ENCODE peak calls at places on chromosomes 11 and 22, in four cellular contexts. H is sigmoid colon, I is psoas muscle, Q is hepatocyte. F is an unnamed sample.

GRCh38 chr11:8566613-8567210 is 27.3 kb downstream of the STK33 start:
- DNase-seq in Q (peak; percentile 63), I (no peak), H (no peak), F (peak; percentile 61)

GRCh38 chr11:33622231-33622630 is 78.4 kb downstream of the C11orf91 start:
- DNase-seq in I (no peak), Q (no peak), H (no peak), F (no peak)

GRCh38 chr11:838441-839279 is 3.7 kb downstream of the POLR2L start:
- DNase-seq in H (no peak), I (no peak), Q (no peak), F (no peak)

GRCh38 chr22:36528336-36528735 is 630 bp downstream of the EIF3D start:
- DNase-seq in I (no peak), Q (peak; percentile 29), H (no peak), F (no peak)

GRCh38 chr11:1943576-1943975 is 3.6 kb upstream of the MRPL23 start:
- DNase-seq in H (peak; percentile 35), Q (no peak), I (peak; percentile 49), F (no peak)

GRCh38 chr11:846496-847098 is 3.9 kb downstream of the TSPAN4 start:
- DNase-seq in I (no peak), H (no peak), Q (no peak), F (no peak)

GRCh38 chr11:11843233-11843632 is 1.5 kb downstream of the USP47 start:
- DNase-seq in Q (peak; percentile 56), I (no peak), H (no peak), F (no peak)

GRCh38 chr22:50146440-50147228 is 23.9 kb upstream of the PANX2 start:
- DNase-seq in Q (peak; percentile 68), H (peak; percentile 81), I (peak; percentile 81), F (peak; percentile 73)

GRCh38 chr22:30301995-30302809 is 12.9 kb upstream of the CASTOR1 start:
- DNase-seq in I (peak; percentile 70), Q (peak; percentile 63), H (peak; percentile 81), F (no peak)

GRCh38 chr22:38572065-38572464 is 2.1 kb upstream of the DMC1 start:
- DNase-seq in H (no peak), Q (peak; percentile 73), I (no peak), F (peak; percentile 66)

GRCh38 chr11:69587454-69588081 is 53.4 kb upstream of the CCND1 start:
- DNase-seq in H (no peak), I (no peak), Q (no peak), F (no peak)

GRCh38 chr11:85628771-85629341 is 463 bp downstream of the TMEM126B start:
- DNase-seq in I (no peak), H (no peak), Q (peak; percentile 13), F (peak; percentile 17)

GRCh38 chr11:111465400-111465799 is 46.8 kb downstream of the BTG4 start:
- DNase-seq in H (no peak), I (no peak), Q (no peak), F (no peak)

GRCh38 chr11:31795706-31796522 is 15.2 kb downstream of the PAX6 start:
- DNase-seq in H (no peak), Q (no peak), I (no peak), F (no peak)

GRCh38 chr11:118908931-118909618 is 16.7 kb downstream of the BCL9L start:
- DNase-seq in I (peak; percentile 94), H (peak; percentile 97), Q (peak; percentile 95), F (peak; percentile 96)

GRCh38 chr11:101870510-101870909 is 44.3 kb upstream of the CEP126 start:
- DNase-seq in H (no peak), Q (peak; percentile 34), I (no peak), F (no peak)

GRCh38 chr11:11978792-11979486 is 29.5 kb downstream of the DKK3 start:
- DNase-seq in H (peak; percentile 94), I (peak; percentile 90), Q (no peak), F (peak; percentile 74)

GRCh38 chr22:27174970-27175369 is 517.6 kb downstream of the MIAT start:
- DNase-seq in H (no peak), I (no peak), Q (no peak), F (no peak)

GRCh38 chr22:46537946-46538815 is 761 bp upstream of the CELSR1 start:
- DNase-seq in Q (peak; percentile 54), I (peak; percentile 48), H (no peak), F (peak; percentile 31)

GRCh38 chr11:124481365-124482323 is 36.1 kb upstream of the OR8B8 start:
- DNase-seq in I (no peak), H (no peak), Q (peak; percentile 62), F (peak; percentile 96)

GRCh38 chr11:7520011-7520942 is 6.5 kb downstream of the PPFIBP2 start:
- DNase-seq in H (no peak), I (no peak), Q (no peak), F (no peak)

GRCh38 chr22:36461665-36462474 is 19.6 kb downstream of the TXN2 start:
- DNase-seq in I (peak; percentile 77), Q (peak; percentile 83), H (peak; percentile 72), F (no peak)

GRCh38 chr11:60872124-60872951 is 5.0 kb downstream of the ZP1 start:
- DNase-seq in H (peak; percentile 77), I (no peak), Q (no peak), F (no peak)

GRCh38 chr22:35894937-35895708 is 133.5 kb downstream of the RBFOX2 start:
- DNase-seq in Q (peak; percentile 69), I (no peak), H (peak; percentile 85), F (peak; percentile 72)

GRCh38 chr11:69209936-69210659 is 54.4 kb downstream of the SMIM38 start:
- DNase-seq in Q (peak; percentile 68), H (no peak), I (no peak), F (no peak)

GRCh38 chr11:5938603-5938965 is 3.5 kb upstream of the OR56A3 start:
- DNase-seq in H (no peak), Q (no peak), I (no peak), F (no peak)

GRCh38 chr11:71240061-71240690 is 12.2 kb downstream of the SHANK2 start:
- DNase-seq in I (no peak), Q (no peak), H (peak; percentile 50), F (no peak)

GRCh38 chr11:34262601-34263081 is 95.2 kb downstream of the ABTB2 start:
- DNase-seq in H (no peak), I (no peak), Q (no peak), F (no peak)

GRCh38 chr11:819129-819931 is 616 bp downstream of the PNPLA2 start:
- DNase-seq in I (peak; percentile 96), Q (peak; percentile 97), H (peak; percentile 97), F (peak; percentile 93)

GRCh38 chr11:118012083-118012669 is 26.0 kb downstream of the IL10RA start:
- DNase-seq in I (peak; percentile 56), H (no peak), Q (peak; percentile 79), F (no peak)

GRCh38 chr22:31730344-31730711 is 19.6 kb downstream of the PRR14L start:
- DNase-seq in H (no peak), Q (no peak), I (no peak), F (no peak)

GRCh38 chr22:31728857-31729256 is 21.1 kb downstream of the PRR14L start:
- DNase-seq in H (no peak), I (no peak), Q (no peak), F (no peak)

GRCh38 chr22:31734512-31734911 is 15.4 kb downstream of the PRR14L start:
- DNase-seq in I (no peak), Q (no peak), H (no peak), F (no peak)

GRCh38 chr22:31733580-31734079 is 16.3 kb downstream of the PRR14L start:
- DNase-seq in I (no peak), Q (no peak), H (no peak), F (no peak)

GRCh38 chr22:31732089-31732829 is 17.7 kb downstream of the PRR14L start:
- DNase-seq in I (no peak), H (no peak), Q (no peak), F (no peak)
- H3K27ac ChIP-seq in I (no peak overlapping the region), H (no peak overlapping the region), Q (peak overlapping the region; percentile 84), F (no peak overlapping the region)

DNA sequence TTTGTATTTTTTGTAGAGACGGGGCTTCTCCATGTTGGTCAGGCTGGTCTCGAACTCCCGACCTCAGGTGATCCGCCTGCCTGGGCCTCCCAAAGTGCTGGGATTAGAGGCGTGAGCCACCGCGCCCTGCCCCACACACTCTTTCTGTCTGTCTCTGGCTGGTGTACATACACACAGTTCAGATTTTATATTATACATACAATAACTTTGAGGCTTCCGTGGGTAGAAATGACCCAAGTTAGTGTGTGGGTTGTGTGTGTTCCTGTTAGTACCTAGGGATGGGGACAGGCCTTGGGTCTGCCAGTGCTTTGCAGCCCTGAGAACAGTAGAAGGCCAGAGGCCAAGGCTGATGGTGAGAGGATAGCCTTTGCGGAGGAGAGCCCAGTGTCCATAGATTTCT is 2.8 kb downstream of the ZBTB16 start:
- DNase-seq in I (peak; percentile 42), H (no peak), Q (no peak), F (no peak)
- H3K4me3 ChIP-seq in I (peak overlapping the region; percentile 97), H (peak overlapping the region; percentile 99), Q (no peak overlapping the region), F (no peak overlapping the region)

GRCh38 chr11:68051191-68052136 is 12.6 kb downstream of the TCIRG1 start:
- DNase-seq in I (no peak), H (peak; percentile 63), Q (peak; percentile 10), F (no peak)
- H3K27ac ChIP-seq in I (no peak overlapping the region), H (no peak overlapping the region), Q (no peak overlapping the region), F (no peak overlapping the region)

GRCh38 chr22:19729507-19729906 is 6.2 kb downstream of the GP1BB start:
- DNase-seq in I (no peak), H (no peak), Q (no peak), F (no peak)

GRCh38 chr22:19731736-19732135 is 8.4 kb downstream of the GP1BB start:
- DNase-seq in H (no peak), Q (no peak), I (no peak), F (no peak)

GRCh38 chr22:19731361-19731725 is 8.0 kb downstream of the GP1BB start:
- DNase-seq in Q (no peak), H (no peak), I (no peak), F (no peak)

GRCh38 chr22:19730141-19730661 is 6.9 kb downstream of the GP1BB start:
- DNase-seq in Q (no peak), I (no peak), H (no peak), F (no peak)

GRCh38 chr22:19730662-19731360 is 7.5 kb downstream of the GP1BB start:
- DNase-seq in H (peak; percentile 90), I (peak; percentile 93), Q (peak; percentile 89), F (peak; percentile 83)
- H3K4me3 ChIP-seq in H (peak overlapping the region; percentile 44), I (peak overlapping the region; percentile 57), Q (peak overlapping the region; percentile 44), F (peak overlapping the region; percentile 43)

DNA sequence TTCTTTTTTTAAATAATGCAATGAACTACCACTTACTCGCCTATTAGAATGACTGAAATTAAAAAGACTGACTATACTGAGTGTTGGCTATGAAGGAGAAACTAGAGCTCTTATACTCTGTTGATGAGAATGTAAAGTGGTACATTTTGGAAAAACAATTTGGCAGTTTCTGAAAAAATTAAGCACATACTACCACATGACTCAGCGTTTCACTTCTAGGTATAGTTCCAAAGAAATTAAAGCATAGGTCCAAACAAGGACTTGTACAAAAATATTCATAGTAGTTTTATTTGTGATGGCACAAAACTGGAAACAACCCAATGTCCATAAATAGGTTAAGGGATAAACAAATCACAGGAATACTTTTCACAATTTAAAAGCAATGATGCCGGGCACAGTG is 22.4 kb upstream of the SLC29A2 start:
- DNase-seq in I (no peak), Q (no peak), H (no peak), F (no peak)
- H3K27ac ChIP-seq in I (no peak overlapping the region), Q (no peak overlapping the region), H (no peak overlapping the region), F (no peak overlapping the region)